ENCODE peak calls at places on chromosome 9, in ten cellular contexts. Y is cardiac muscle cell; P is pancreas; O is sigmoid colon; H is heart right ventricle; J is colonic mucosa; E is H7; G is effector memory CD4-positive, alpha-beta T cell; D is BE2C; K is H1. B is an unnamed sample. For H3K27me3, the result is how much of the 10 kb centered on the place peaks cover.

GRCh38 chr9:121604654-121605053 is 46.8 kb upstream of the DAB2IP start:
- DNase-seq in Y (peak), P (no peak), O (no peak), H (no peak), J (no peak), E (no peak), G (no peak), D (no peak), K (no peak), B (no peak)

GRCh38 chr9:136564379-136564988 is 18.6 kb upstream of the NOTCH1 start:
- DNase-seq in Y (no peak), P (peak), O (peak), H (peak), J (peak), E (peak), G (no peak), D (no peak), K (no peak), B (no peak)

GRCh38 chr9:121288557-121288873 is 20.6 kb downstream of the GSN start:
- DNase-seq in Y (no peak), P (no peak), O (no peak), H (no peak), J (peak), E (no peak), G (no peak), D (no peak), K (no peak), B (no peak)

GRCh38 chr9:86821011-86821845 is 126.1 kb downstream of the GAS1 start:
- DNase-seq in Y (no peak), P (no peak), O (no peak), H (no peak), J (no peak), E (no peak), G (no peak), D (no peak), K (no peak), B (no peak)

GRCh38 chr9:98550206-98550820 is 158.4 kb downstream of the GABBR2 start:
- DNase-seq in Y (no peak), P (no peak), O (peak), H (no peak), J (no peak), E (no peak), G (no peak), D (no peak), K (no peak), B (no peak)

GRCh38 chr9:137832830-137833590 is 44.6 kb upstream of the CACNA1B start:
- DNase-seq in Y (no peak), P (peak), O (no peak), H (no peak), J (no peak), E (peak), G (no peak), D (no peak), K (no peak), B (no peak)

GRCh38 chr9:109831996-109832395 is 52.0 kb downstream of the PALM2AKAP2 start:
- DNase-seq in Y (no peak), P (no peak), O (peak), H (no peak), J (no peak), E (no peak), G (no peak), D (no peak), K (no peak), B (no peak)

GRCh38 chr9:114283551-114284111 is 39.3 kb upstream of the ORM1 start:
- DNase-seq in Y (no peak), P (peak), O (peak), H (no peak), J (no peak), E (no peak), G (no peak), D (peak), K (no peak), B (no peak)

GRCh38 chr9:79912641-79913040 is 340.9 kb downstream of the TLE4 start:
- DNase-seq in Y (no peak), P (no peak), O (no peak), H (no peak), J (no peak), E (no peak), G (no peak), D (no peak), K (no peak), B (no peak)

GRCh38 chr9:15246688-15247087 is 60.3 kb downstream of the TTC39B start:
- DNase-seq in Y (no peak), P (no peak), O (no peak), H (no peak), J (no peak), E (no peak), G (no peak), D (no peak), K (no peak), B (no peak)

GRCh38 chr9:68493953-68494541 is 46.6 kb downstream of the TMEM252 start:
- DNase-seq in Y (no peak), P (no peak), O (no peak), H (no peak), J (no peak), E (no peak), G (no peak), D (no peak), K (no peak), B (no peak)

GRCh38 chr9:112872019-112872418 is 18.7 kb downstream of the SLC46A2 start:
- DNase-seq in Y (no peak), P (no peak), O (no peak), H (no peak), J (no peak), E (no peak), G (no peak), D (no peak), K (no peak), B (no peak)

GRCh38 chr9:13648676-13649075 is 369.2 kb upstream of the MPDZ start:
- DNase-seq in Y (no peak), P (no peak), O (no peak), H (no peak), J (no peak), E (no peak), G (no peak), D (peak), K (no peak), B (no peak)

GRCh38 chr9:33750307-33750838 is 45.0 kb upstream of the PRSS3 start:
- DNase-seq in Y (peak), P (peak), O (no peak), H (no peak), J (peak), E (peak), G (no peak), D (peak), K (no peak), B (peak)

GRCh38 chr9:128105538-128106175 is 21.9 kb downstream of the PTGES2 start:
- DNase-seq in Y (no peak), P (peak), O (no peak), H (no peak), J (no peak), E (peak), G (no peak), D (no peak), K (no peak), B (no peak)

GRCh38 chr9:135926402-135927194 is 19.3 kb upstream of the CAMSAP1 start:
- DNase-seq in Y (no peak), P (peak), O (no peak), H (peak), J (no peak), E (peak), G (no peak), D (no peak), K (no peak), B (no peak)

GRCh38 chr9:105046907-105047651 is 119.1 kb upstream of the ABCA1 start:
- DNase-seq in Y (no peak), P (no peak), O (no peak), H (no peak), J (no peak), E (no peak), G (no peak), D (peak), K (no peak), B (no peak)

GRCh38 chr9:83617299-83617698 is 5.6 kb upstream of the IDNK start:
- DNase-seq in Y (no peak), P (no peak), O (no peak), H (no peak), J (no peak), E (no peak), G (no peak), D (no peak), K (no peak), B (no peak)

GRCh38 chr9:117134826-117135411 is 279.9 kb downstream of the ASTN2 start:
- DNase-seq in Y (no peak), P (no peak), O (no peak), H (no peak), J (no peak), E (no peak), G (no peak), D (no peak), K (no peak), B (no peak)

GRCh38 chr9:113349434-113350337 is at the start of gene BSPRY:
- DNase-seq in Y (peak), P (peak), O (no peak), H (no peak), J (peak), E (peak), G (no peak), D (no peak), K (no peak), B (peak)

GRCh38 chr9:84485539-84485938 is 145.0 kb upstream of the SLC28A3 start:
- DNase-seq in Y (no peak), P (no peak), O (no peak), H (no peak), J (no peak), E (no peak), G (no peak), D (no peak), K (no peak), B (no peak)

GRCh38 chr9:14941487-14941886 is 31.3 kb upstream of the FREM1 start:
- DNase-seq in Y (no peak), P (no peak), O (no peak), H (no peak), J (no peak), E (no peak), G (no peak), D (no peak), K (no peak), B (no peak)

GRCh38 chr9:105244996-105245719 is 707 bp downstream of the SLC44A1 start:
- DNase-seq in Y (peak), P (peak), O (peak), H (peak), J (peak), E (peak), G (peak), D (peak), K (peak), B (peak)

GRCh38 chr9:118000581-118000980 is 296.4 kb downstream of the TLR4 start:
- DNase-seq in Y (no peak), P (no peak), O (no peak), H (no peak), J (no peak), E (no peak), G (no peak), D (no peak), K (no peak), B (no peak)

GRCh38 chr9:130660326-130660682 is 4.1 kb upstream of the PRDM12 start:
- DNase-seq in Y (no peak), P (no peak), O (no peak), H (no peak), J (no peak), E (no peak), G (no peak), D (no peak), K (no peak), B (no peak)

GRCh38 chr9:16247188-16247875 is 623.1 kb downstream of the BNC2 start:
- DNase-seq in Y (no peak), P (no peak), O (no peak), H (no peak), J (no peak), E (no peak), G (no peak), D (no peak), K (no peak), B (no peak)

GRCh38 chr9:129197978-129198736 is 20.1 kb upstream of the IER5L start:
- DNase-seq in Y (no peak), P (no peak), O (peak), H (peak), J (peak), E (no peak), G (no peak), D (no peak), K (no peak), B (peak)

GRCh38 chr9:71853084-71853483 is 57.9 kb downstream of the ABHD17B start:
- DNase-seq in Y (no peak), P (no peak), O (no peak), H (no peak), J (no peak), E (no peak), G (no peak), D (no peak), K (no peak), B (no peak)

GRCh38 chr9:35611230-35611797 is 6.3 kb downstream of the TESK1 start:
- DNase-seq in Y (peak), P (no peak), O (peak), H (no peak), J (no peak), E (peak), G (no peak), D (peak), K (no peak), B (peak)

GRCh38 chr9:130895481-130896232 is 955 bp downstream of the QRFP start:
- DNase-seq in Y (no peak), P (no peak), O (no peak), H (no peak), J (no peak), E (peak), G (no peak), D (peak), K (no peak), B (no peak)

GRCh38 chr9:105007143-105007542 is 79.2 kb upstream of the ABCA1 start:
- DNase-seq in Y (no peak), P (no peak), O (peak), H (peak), J (no peak), E (no peak), G (no peak), D (no peak), K (no peak), B (peak)

DNA sequence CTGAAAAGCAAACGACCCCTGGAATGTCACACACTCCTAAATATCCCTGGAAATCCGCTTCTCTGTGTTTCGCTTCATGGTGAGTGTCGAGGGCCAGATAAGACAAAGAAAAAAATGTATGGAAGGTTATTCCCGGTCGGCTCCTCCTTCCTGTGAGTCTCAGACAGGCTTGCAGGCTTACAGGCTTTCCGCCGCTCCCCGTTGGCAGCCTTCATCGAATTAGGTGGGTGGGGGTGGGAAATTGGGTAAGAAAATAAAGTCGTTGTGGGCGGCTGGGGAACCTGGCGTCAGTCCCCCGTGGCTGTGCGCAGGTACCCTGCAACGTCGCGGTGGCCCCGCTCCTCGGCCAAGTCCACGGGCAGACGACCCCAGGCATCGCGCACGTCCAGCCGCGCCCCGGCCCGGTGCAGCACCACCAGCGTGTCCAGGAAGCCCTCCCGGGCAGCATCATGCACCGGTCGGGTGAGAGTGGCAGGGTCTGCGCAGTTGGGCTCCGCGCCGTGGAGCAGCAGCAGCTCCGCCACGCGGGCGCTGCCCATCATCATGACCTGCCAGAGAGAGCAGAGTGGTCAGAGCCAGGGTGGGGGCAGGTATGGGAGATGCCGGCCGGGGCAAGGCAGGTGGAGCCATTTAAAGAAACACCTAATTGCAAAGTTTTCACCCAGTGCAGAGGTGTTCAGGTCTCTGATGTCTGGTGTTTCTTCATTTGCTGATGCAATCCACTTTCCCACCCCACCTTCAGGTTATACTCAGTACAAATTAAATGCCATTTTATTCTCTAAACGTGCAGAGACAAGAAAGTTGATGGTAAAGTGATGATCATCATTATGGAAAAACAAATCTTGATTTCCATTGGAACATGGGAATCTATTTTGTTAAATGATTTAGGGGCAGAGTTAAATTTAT is 3.2 kb downstream of the CDKN2B start:
- DNase-seq in Y (no peak), P (peak), O (no peak), H (no peak), J (no peak), E (peak), G (no peak), D (peak), K (no peak), B (no peak)
- H3K27me3 ChIP-seq in Y (half or more), P (under half), O (half or more), H (under half), J (under half), E (half or more), G (under half), D (under half), K (half or more), B (half or more)

GRCh38 chr9:37729499-37729898 is 24.1 kb upstream of the TRMT10B start:
- DNase-seq in Y (no peak), P (no peak), O (no peak), H (no peak), J (no peak), E (no peak), G (no peak), D (no peak), K (no peak), B (no peak)
- H3K27me3 ChIP-seq in Y (under half), P (under half), O (under half), H (under half), J (under half), E (under half), G (under half), D (under half), K (under half), B (under half)

DNA sequence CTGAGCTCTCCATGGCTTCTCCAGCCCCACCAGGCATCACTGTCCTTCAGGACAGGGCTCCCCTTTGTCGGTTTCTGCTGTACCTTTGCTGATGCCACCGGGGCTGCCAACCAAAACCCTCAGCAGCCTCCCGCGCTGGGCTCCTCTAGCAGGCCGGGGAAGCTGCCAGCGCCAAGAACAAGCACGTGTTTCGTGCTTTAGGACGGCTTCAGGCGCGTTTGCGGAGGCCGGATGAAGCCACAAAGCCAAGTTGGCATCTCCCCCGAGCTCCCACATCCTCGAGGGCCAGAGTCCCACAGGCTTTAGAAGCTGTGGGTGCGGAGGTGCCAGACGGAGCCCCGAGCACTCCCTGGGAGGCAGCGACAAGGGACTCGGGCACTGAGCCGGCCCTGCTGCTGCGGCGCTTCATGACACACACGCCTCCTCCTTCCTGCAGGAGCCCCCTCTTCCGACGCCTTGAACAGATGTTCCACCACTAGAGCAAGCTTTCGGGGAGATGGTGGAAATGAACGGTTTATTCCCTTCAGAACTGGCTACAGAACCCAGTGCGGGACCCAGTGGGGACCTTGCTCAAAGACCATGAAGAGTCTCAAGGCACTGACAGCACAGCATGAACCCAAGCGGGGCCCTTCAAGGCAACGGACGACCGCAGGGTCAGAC is 36.7 kb downstream of the SARDH start:
- DNase-seq in Y (no peak), P (peak), O (peak), H (no peak), J (no peak), E (no peak), G (peak), D (peak), K (no peak), B (no peak)
- H3K27me3 ChIP-seq in Y (under half), P (under half), O (under half), H (under half), J (under half), E (under half), G (under half), D (under half), K (under half), B (under half)

GRCh38 chr9:88544245-88544644 is 9.3 kb downstream of the NXNL2 start:
- DNase-seq in Y (no peak), P (no peak), O (no peak), H (peak), J (peak), E (no peak), G (no peak), D (no peak), K (no peak), B (no peak)
- H3K27me3 ChIP-seq in Y (under half), P (under half), O (under half), H (under half), J (under half), E (under half), G (under half), D (under half), K (under half), B (under half)

DNA sequence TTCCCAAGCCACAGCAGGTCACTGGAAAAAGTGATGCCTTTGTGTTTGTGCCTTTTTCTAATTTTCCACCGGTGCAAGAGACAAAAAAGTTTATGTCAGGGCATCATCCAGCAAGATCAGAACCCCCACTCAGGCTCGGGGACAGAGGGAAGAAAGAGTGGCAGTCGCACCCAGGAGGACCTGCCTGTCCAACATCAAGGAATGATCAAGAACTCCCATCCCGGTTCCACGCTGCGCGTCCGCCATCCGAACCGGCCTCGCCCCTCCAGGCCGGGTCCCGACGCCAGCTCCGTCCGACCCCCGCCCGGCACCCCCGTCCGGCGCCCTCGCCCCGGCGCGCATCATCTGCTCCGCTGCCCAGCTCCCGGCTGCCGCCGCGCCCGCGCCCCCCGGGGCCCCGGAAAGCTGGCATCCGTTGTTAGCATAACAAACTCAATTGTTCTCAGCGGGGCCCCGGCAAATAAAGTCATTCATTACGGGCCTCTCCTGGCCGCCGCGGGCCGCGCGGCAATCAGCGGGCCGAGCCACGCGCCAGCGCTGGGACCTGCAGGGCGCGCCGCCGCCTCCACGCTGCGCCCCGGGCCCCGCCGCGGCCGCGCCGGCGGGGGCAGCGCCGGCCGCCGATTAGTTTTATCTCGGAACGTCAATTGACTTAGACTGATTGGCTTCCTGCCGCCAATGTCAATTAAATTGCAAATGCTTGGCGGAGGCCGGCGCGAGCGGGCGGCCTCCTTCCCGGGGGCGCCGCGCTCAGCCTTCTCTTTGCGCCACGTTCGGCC is 48.1 kb downstream of the PAX5 start:
- DNase-seq in Y (no peak), P (no peak), O (no peak), H (no peak), J (no peak), E (peak), G (no peak), D (no peak), K (no peak), B (no peak)
- H3K27me3 ChIP-seq in Y (half or more), P (under half), O (half or more), H (half or more), J (under half), E (half or more), G (under half), D (under half), K (half or more), B (half or more)

GRCh38 chr9:127011772-127012171 is 97.2 kb downstream of the RALGPS1 start:
- DNase-seq in Y (no peak), P (no peak), O (peak), H (no peak), J (no peak), E (no peak), G (no peak), D (no peak), K (no peak), B (no peak)

GRCh38 chr9:127013597-127013996 is 99.0 kb downstream of the RALGPS1 start:
- DNase-seq in Y (no peak), P (no peak), O (no peak), H (no peak), J (no peak), E (no peak), G (no peak), D (no peak), K (no peak), B (no peak)

GRCh38 chr9:127015926-127016512 is 101.4 kb downstream of the RALGPS1 start:
- DNase-seq in Y (no peak), P (no peak), O (no peak), H (no peak), J (no peak), E (no peak), G (no peak), D (no peak), K (no peak), B (no peak)

GRCh38 chr9:127012250-127012649 is 97.7 kb downstream of the RALGPS1 start:
- DNase-seq in Y (no peak), P (no peak), O (peak), H (no peak), J (no peak), E (no peak), G (no peak), D (no peak), K (no peak), B (no peak)

GRCh38 chr9:127014210-127014609 is 99.6 kb downstream of the RALGPS1 start:
- DNase-seq in Y (no peak), P (no peak), O (no peak), H (no peak), J (no peak), E (no peak), G (no peak), D (no peak), K (no peak), B (no peak)
- H3K27me3 ChIP-seq in Y (under half), P (under half), O (under half), H (under half), J (under half), E (under half), G (under half), D (under half), K (under half), B (under half)

B was measured in transverse colon.